ENCODE peak calls at places on chromosomes 7 and 10, in seven cellular contexts. I, K, Q, P, H, F and A are unnamed samples.

GRCh38 chr7:151073990-151074389 is 6.6 kb downstream of the FASTK start:
- DNase-seq in I (no peak), K (no peak), Q (no peak), P (no peak), H (no peak), F (no peak), A (no peak)

GRCh38 chr10:91032614-91033248 is 111.8 kb upstream of the ANKRD1 start:
- DNase-seq in I (no peak), K (peak), Q (no peak), P (no peak), H (no peak), F (no peak), A (no peak)

GRCh38 chr7:140214075-140214684 is 37.4 kb upstream of the KDM7A start:
- DNase-seq in I (peak), K (no peak), Q (peak), P (no peak), H (no peak), F (no peak), A (no peak)

GRCh38 chr10:130021373-130021950 is 57.4 kb upstream of the EBF3 start:
- DNase-seq in I (peak), K (no peak), Q (no peak), P (peak), H (no peak), F (no peak), A (no peak)

GRCh38 chr10:29611796-29612381 is 22.9 kb downstream of the SVIL start:
- DNase-seq in I (no peak), K (no peak), Q (no peak), P (no peak), H (no peak), F (no peak), A (no peak)

GRCh38 chr10:61283489-61284221 is 169.5 kb downstream of the TMEM26 start:
- DNase-seq in I (no peak), K (peak), Q (no peak), P (no peak), H (no peak), F (no peak), A (no peak)

GRCh38 chr7:14582010-14582409 is 320.5 kb downstream of the DGKB start:
- DNase-seq in I (no peak), K (no peak), Q (no peak), P (no peak), H (no peak), F (no peak), A (no peak)

GRCh38 chr10:61888744-61889143 is 12.8 kb upstream of the ARID5B start:
- DNase-seq in I (no peak), K (no peak), Q (no peak), P (no peak), H (no peak), F (no peak), A (no peak)

GRCh38 chr10:132918617-132919373 is 23.6 kb downstream of the CFAP46 start:
- DNase-seq in I (no peak), K (no peak), Q (peak), P (no peak), H (no peak), F (no peak), A (no peak)